ENCODE peak calls at places on chromosomes 12 and 14, in nine cellular contexts. R, Z, M, C, N, Q, W, J and T are unnamed samples.

GRCh38 chr12:5000204-5000603 is 43.5 kb upstream of the KCNA5 start:
- DNase-seq in R (no peak), Z (no peak), M (no peak), C (no peak), N (no peak), Q (no peak), W (no peak), J (no peak), T (no peak)

GRCh38 chr12:117580718-117581062 is 219.3 kb upstream of the NOS1 start:
- DNase-seq in R (no peak), Z (peak), M (no peak), C (peak), N (no peak), Q (peak), W (no peak), J (no peak), T (no peak)

GRCh38 chr12:12609692-12610091 is 2.0 kb upstream of the CREBL2 start:
- DNase-seq in R (no peak), Z (no peak), M (no peak), C (no peak), N (no peak), Q (no peak), W (no peak), J (no peak), T (no peak)

GRCh38 chr14:100604126-100604501 is 16.9 kb upstream of the BEGAIN start:
- DNase-seq in R (no peak), Z (peak), M (no peak), C (no peak), N (no peak), Q (no peak), W (no peak), J (no peak), T (no peak)

GRCh38 chr14:74014299-74014698 is 4.8 kb downstream of the ENTPD5 start:
- DNase-seq in R (peak), Z (no peak), M (no peak), C (no peak), N (no peak), Q (no peak), W (no peak), J (no peak), T (no peak)

GRCh38 chr14:75521415-75522199 is 662 bp upstream of the BATF start:
- DNase-seq in R (peak), Z (no peak), M (no peak), C (no peak), N (no peak), Q (no peak), W (no peak), J (no peak), T (no peak)

GRCh38 chr12:45458854-45459807 is 243.2 kb downstream of the ANO6 start:
- DNase-seq in R (no peak), Z (no peak), M (no peak), C (no peak), N (peak), Q (no peak), W (no peak), J (no peak), T (peak)

GRCh38 chr14:75589896-75590295 is 11.5 kb downstream of the FLVCR2 start:
- DNase-seq in R (no peak), Z (no peak), M (no peak), C (no peak), N (no peak), Q (no peak), W (no peak), J (no peak), T (no peak)

GRCh38 chr14:105309371-105309770 is 5.2 kb upstream of the PACS2 start:
- DNase-seq in R (no peak), Z (no peak), M (no peak), C (no peak), N (no peak), Q (no peak), W (no peak), J (no peak), T (no peak)